ENCODE peak calls at places on chromosomes 13 and 19, in ten cellular contexts. T is substantia nigra; C is IMR-90; I is H9; O is NCI-H2029 treated with DMSO at 0.1 percent for 48 hours; V is amniotic stem cell; K is iPS-NIHi11; H is cardiac muscle cell; Z is activated CD8-positive, alpha-beta memory T cell treated with anti-CD3 and anti-CD28 coated beads for 1 hour; Q is HT-29. W is an unnamed sample.

GRCh38 chr13:93786846-93787245 is 560.2 kb downstream of the GPC6 start:
- DNase-seq in T (no peak), C (no peak), I (no peak), O (no peak), V (no peak), K (no peak), H (no peak), Z (no peak), Q (no peak), W (no peak)

GRCh38 chr19:14517446-14517839 is 754 bp downstream of the DNAJB1 start:
- DNase-seq in T (no peak), C (peak; percentile 28), I (no peak), O (no peak), V (no peak), K (no peak), H (peak; percentile 62), Z (no peak), Q (no peak), W (no peak)

GRCh38 chr13:21501709-21502108 is 42.6 kb upstream of the ZDHHC20 start:
- DNase-seq in T (no peak), C (no peak), I (peak; percentile 38), O (no peak), V (no peak), K (peak; percentile 31), H (no peak), Z (no peak), Q (peak; percentile 18), W (peak; percentile 49)

GRCh38 chr19:40948580-40949299 is 42.3 kb upstream of the CYP2B6 start:
- DNase-seq in T (no peak), C (no peak), I (no peak), O (no peak), V (no peak), K (no peak), H (no peak), Z (no peak), Q (no peak), W (no peak)

GRCh38 chr13:83220241-83220640 is 662.0 kb downstream of the SLITRK1 start:
- DNase-seq in T (no peak), C (peak; percentile 51), I (no peak), O (no peak), V (no peak), K (no peak), H (no peak), Z (no peak), Q (no peak), W (no peak)

GRCh38 chr19:10915511-10916091 is 12.8 kb downstream of the YIPF2 start:
- DNase-seq in T (no peak), C (peak; percentile 86), I (peak; percentile 22), O (no peak), V (peak; percentile 32), K (no peak), H (no peak), Z (no peak), Q (no peak), W (no peak)

GRCh38 chr13:60032836-60033235 is 130.9 kb downstream of the DIAPH3 start:
- DNase-seq in T (no peak), C (no peak), I (no peak), O (no peak), V (no peak), K (no peak), H (no peak), Z (no peak), Q (no peak), W (no peak)

GRCh38 chr13:77013853-77014542 is 13.0 kb downstream of the FBXL3 start:
- DNase-seq in T (no peak), C (no peak), I (no peak), O (no peak), V (no peak), K (no peak), H (no peak), Z (no peak), Q (no peak), W (no peak)

GRCh38 chr19:14972676-14973075 is 7.0 kb downstream of the SLC1A6 start:
- DNase-seq in T (no peak), C (no peak), I (no peak), O (no peak), V (no peak), K (no peak), H (no peak), Z (no peak), Q (no peak), W (no peak)

GRCh38 chr13:98890920-98891319 is 86.9 kb downstream of the DOCK9 start:
- DNase-seq in T (no peak), C (no peak), I (peak; percentile 57), O (no peak), V (no peak), K (peak; percentile 38), H (no peak), Z (no peak), Q (no peak), W (peak; percentile 38)

GRCh38 chr13:31477961-31478360 is 261.4 kb upstream of the RXFP2 start:
- DNase-seq in T (no peak), C (peak; percentile 30), I (no peak), O (no peak), V (no peak), K (no peak), H (no peak), Z (no peak), Q (no peak), W (no peak)

GRCh38 chr13:110211735-110212134 is 95.2 kb downstream of the COL4A1 start:
- DNase-seq in T (no peak), C (no peak), I (no peak), O (no peak), V (no peak), K (no peak), H (no peak), Z (no peak), Q (no peak), W (no peak)

GRCh38 chr13:95481051-95481775 is 71.3 kb upstream of the CLDN10 start:
- DNase-seq in T (no peak), C (peak; percentile 18), I (no peak), O (no peak), V (no peak), K (no peak), H (no peak), Z (no peak), Q (no peak), W (no peak)

GRCh38 chr13:95098916-95099315 is 202.3 kb downstream of the ABCC4 start:
- DNase-seq in T (no peak), C (no peak), I (no peak), O (no peak), V (no peak), K (no peak), H (no peak), Z (no peak), Q (peak; percentile 39), W (no peak)

GRCh38 chr13:50224534-50224933 is 209.3 kb downstream of the KCNRG start:
- DNase-seq in T (no peak), C (peak; percentile 51), I (no peak), O (no peak), V (no peak), K (no peak), H (no peak), Z (no peak), Q (no peak), W (no peak)

GRCh38 chr19:45175663-45176345 is 2.2 kb downstream of the TRAPPC6A start:
- DNase-seq in T (no peak), C (no peak), I (no peak), O (no peak), V (no peak), K (no peak), H (no peak), Z (no peak), Q (no peak), W (no peak)

GRCh38 chr19:54660967-54661366 is 1.8 kb upstream of the LILRB4 start:
- DNase-seq in T (no peak), C (no peak), I (no peak), O (no peak), V (no peak), K (no peak), H (no peak), Z (no peak), Q (no peak), W (no peak)

GRCh38 chr13:21868823-21869222 is 197.9 kb downstream of the FGF9 start:
- DNase-seq in T (no peak), C (no peak), I (no peak), O (no peak), V (no peak), K (no peak), H (no peak), Z (no peak), Q (no peak), W (no peak)

GRCh38 chr13:42544246-42544915 is 29.6 kb upstream of the TNFSF11 start:
- DNase-seq in T (no peak), C (no peak), I (no peak), O (no peak), V (no peak), K (no peak), H (no peak), Z (no peak), Q (no peak), W (no peak)

GRCh38 chr13:44865722-44866484 is 123.4 kb downstream of the NUFIP1 start:
- DNase-seq in T (no peak), C (no peak), I (no peak), O (no peak), V (no peak), K (peak; percentile 25), H (no peak), Z (no peak), Q (no peak), W (peak; percentile 48)

GRCh38 chr19:41998246-41999020 is 4.4 kb upstream of the ATP1A3 start:
- DNase-seq in T (no peak), C (peak; percentile 39), I (peak; percentile 75), O (no peak), V (no peak), K (peak; percentile 86), H (peak; percentile 83), Z (peak; percentile 20), Q (no peak), W (peak; percentile 95)

GRCh38 chr19:36046443-36047050 is 7.5 kb downstream of the THAP8 start:
- DNase-seq in T (peak; percentile 43), C (no peak), I (no peak), O (no peak), V (no peak), K (no peak), H (no peak), Z (no peak), Q (no peak), W (no peak)

GRCh38 chr19:43820098-43820860 is 6.8 kb upstream of the ZNF283 start:
- DNase-seq in T (peak; percentile 55), C (peak; percentile 42), I (peak; percentile 57), O (no peak), V (no peak), K (no peak), H (no peak), Z (no peak), Q (no peak), W (no peak)

GRCh38 chr19:7497292-7497691 is 8.5 kb upstream of the PEX11G start:
- DNase-seq in T (no peak), C (no peak), I (peak; percentile 60), O (no peak), V (no peak), K (no peak), H (no peak), Z (no peak), Q (no peak), W (peak; percentile 67)

GRCh38 chr19:17469371-17470203 is 737 bp upstream of the SLC27A1 start:
- DNase-seq in T (peak; percentile 95), C (peak; percentile 89), I (peak; percentile 97), O (peak; percentile 89), V (peak; percentile 90), K (peak; percentile 77), H (peak; percentile 97), Z (peak; percentile 89), Q (peak; percentile 88), W (peak; percentile 95)

GRCh38 chr13:40060318-40061007 is 405.0 kb downstream of the COG6 start:
- DNase-seq in T (peak; percentile 28), C (no peak), I (no peak), O (no peak), V (no peak), K (no peak), H (no peak), Z (no peak), Q (no peak), W (no peak)